ENCODE peak calls at places on chromosomes 12 and 14, in ten cellular contexts. X is heart left ventricle, I is tibial nerve, N is GM12865, D is fibroblast of the aortic adventitia, E is tibial artery, C is nephron progenitor cell, O is fibroblast of lung, K is left lung, W is AG09309. H is an unnamed sample.

GRCh38 chr14:75832621-75833297 is 149.0 kb downstream of the TGFB3 start:
- DNase-seq in N (no peak), O (peak; percentile 91), I (no peak), K (no peak), X (no peak), W (peak; percentile 52), D (peak; percentile 61), C (no peak), E (no peak), H (peak; percentile 35)

GRCh38 chr12:19675361-19675760 is 236.1 kb downstream of the AEBP2 start:
- DNase-seq in X (no peak), N (peak; percentile 70), C (no peak), I (no peak), W (no peak), D (no peak), O (no peak), E (no peak), K (no peak), H (no peak)

GRCh38 chr12:96368233-96368632 is 32.0 kb downstream of the CDK17 start:
- DNase-seq in K (no peak), X (peak; percentile 37), E (no peak), C (no peak), I (no peak), W (no peak), O (peak; percentile 24), N (peak; percentile 9), D (peak; percentile 40), H (no peak)

GRCh38 chr12:6377667-6377994 is 2.3 kb upstream of the SCNN1A start:
- DNase-seq in K (peak; percentile 88), N (no peak), O (no peak), X (no peak), C (no peak), E (peak; percentile 70), D (no peak), W (no peak), I (no peak), H (peak; percentile 79)

GRCh38 chr12:71876400-71876799 is 36.8 kb downstream of the TBC1D15 start:
- DNase-seq in X (no peak), N (no peak), O (no peak), K (no peak), C (no peak), I (no peak), E (no peak), D (no peak), W (no peak), H (no peak)

GRCh38 chr12:108190529-108190928 is 61.4 kb downstream of the WSCD2 start:
- DNase-seq in K (no peak), W (no peak), I (no peak), D (no peak), X (no peak), N (no peak), E (no peak), C (no peak), O (no peak), H (no peak)

GRCh38 chr12:66269142-66269541 is 33.2 kb upstream of the HELB start:
- DNase-seq in K (no peak), D (no peak), O (no peak), E (no peak), N (no peak), I (no peak), X (no peak), C (no peak), W (no peak), H (no peak)

GRCh38 chr12:52629251-52630103 is 11.1 kb upstream of the KRT73 start:
- DNase-seq in I (no peak), W (no peak), C (no peak), E (no peak), O (no peak), N (no peak), D (no peak), X (no peak), K (no peak), H (no peak)

GRCh38 chr12:107400686-107401447 is 284.7 kb upstream of the PWP1 start:
- DNase-seq in N (no peak), W (peak; percentile 47), E (peak; percentile 67), D (peak; percentile 78), O (peak; percentile 73), C (no peak), K (no peak), X (no peak), I (no peak), H (no peak)

GRCh38 chr14:104472073-104472472 is 107.5 kb upstream of the C14orf180 start:
- DNase-seq in X (no peak), O (no peak), D (no peak), I (no peak), E (no peak), K (no peak), W (no peak), C (no peak), N (no peak), H (no peak)

GRCh38 chr14:70601162-70601561 is 707 bp upstream of the MED6 start:
- DNase-seq in K (no peak), W (peak; percentile 10), O (peak; percentile 67), X (no peak), D (peak; percentile 26), E (no peak), I (no peak), N (no peak), C (no peak), H (no peak)

GRCh38 chr12:27245039-27245438 is 953 bp downstream of the STK38L start:
- DNase-seq in K (no peak), X (no peak), D (peak; percentile 23), E (no peak), I (no peak), O (no peak), W (no peak), C (no peak), N (no peak), H (no peak)

GRCh38 chr12:55717397-55718007 is 1.7 kb downstream of the BLOC1S1 start:
- DNase-seq in O (peak; percentile 85), W (no peak), X (no peak), N (peak; percentile 24), K (no peak), I (no peak), D (no peak), E (no peak), C (no peak), H (no peak)

GRCh38 chr14:90979451-90979850 is 81.0 kb downstream of the RPS6KA5 start:
- DNase-seq in X (no peak), W (no peak), K (no peak), D (no peak), N (no peak), I (no peak), O (no peak), E (no peak), C (no peak), H (no peak)

GRCh38 chr12:55034218-55034617 is 14.4 kb downstream of the NEUROD4 start:
- DNase-seq in K (no peak), X (no peak), E (no peak), D (no peak), W (no peak), O (no peak), I (no peak), C (no peak), N (no peak), H (no peak)

GRCh38 chr14:34498684-34499412 is 36.8 kb upstream of the SPTSSA start:
- DNase-seq in D (peak; percentile 53), C (no peak), K (no peak), X (no peak), O (peak; percentile 26), N (peak; percentile 32), W (no peak), I (no peak), E (no peak), H (peak; percentile 38)

GRCh38 chr12:19892186-19892585 is 452.9 kb downstream of the AEBP2 start:
- DNase-seq in C (no peak), W (no peak), N (no peak), K (no peak), E (no peak), O (no peak), X (no peak), I (no peak), D (peak; percentile 44), H (no peak)

GRCh38 chr14:72662213-72662612 is 231.7 kb downstream of the DPF3 start:
- DNase-seq in C (no peak), E (no peak), W (no peak), X (no peak), D (no peak), K (no peak), N (no peak), I (no peak), O (no peak), H (no peak)

GRCh38 chr12:69630191-69630590 is 19.5 kb upstream of the LRRC10 start:
- DNase-seq in X (no peak), K (no peak), D (no peak), E (no peak), O (no peak), W (no peak), I (no peak), N (no peak), C (no peak), H (no peak)

GRCh38 chr12:106301611-106302321 is 767 bp upstream of the TCP11L2 start:
- DNase-seq in I (peak; percentile 22), E (peak; percentile 84), X (peak; percentile 67), O (peak; percentile 50), D (peak; percentile 65), N (peak; percentile 77), K (peak; percentile 79), W (no peak), C (no peak), H (peak; percentile 77)
- TF ChIP-seq CTCF in I (no peak), E (no peak), X (no peak), O (no peak), D (no peak), N (no peak), K (no peak), W (no peak), C (no peak), H (peak; percentile 27)

DNA sequence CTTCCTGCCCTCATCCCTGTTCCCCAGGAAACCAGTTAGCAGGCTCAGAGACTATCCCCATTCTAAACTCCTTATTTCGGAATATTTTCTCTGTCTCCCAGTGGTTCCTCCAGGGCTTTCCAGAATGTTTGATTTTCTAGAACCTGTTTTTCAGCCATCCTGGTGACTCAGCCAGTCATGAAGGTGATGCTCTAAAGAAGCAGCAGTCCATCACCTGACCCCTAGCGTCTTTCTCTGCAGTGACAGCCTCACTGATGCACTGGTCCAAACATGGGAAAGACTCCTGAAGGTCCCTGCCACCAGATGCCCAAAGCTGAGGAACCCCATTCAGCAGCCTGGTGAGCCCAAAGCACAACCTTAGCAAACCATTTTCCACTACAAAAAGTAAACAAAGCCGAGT is 212.6 kb downstream of the PHETA1 start:
- DNase-seq in N (no peak), X (no peak), K (no peak), W (no peak), D (no peak), O (no peak), C (no peak), E (no peak), I (no peak), H (no peak)
- TF ChIP-seq CTCF in N (no peak), X (no peak), K (no peak), W (no peak), D (no peak), O (no peak), C (no peak), E (no peak), I (no peak), H (no peak)

GRCh38 chr12:132761911-132762583 is 415 bp upstream of the ANKLE2 start:
- DNase-seq in N (peak; percentile 95), D (peak; percentile 84), E (peak; percentile 89), I (peak; percentile 60), O (peak; percentile 88), K (peak; percentile 97), X (peak; percentile 90), C (peak; percentile 84), W (peak; percentile 45), H (peak; percentile 86)
- TF ChIP-seq CTCF in N (peak; percentile 18), D (peak; percentile 27), E (peak; percentile 19), I (peak; percentile 39), O (no peak), K (peak; percentile 30), X (peak; percentile 33), C (no peak), W (no peak), H (peak; percentile 40)

GRCh38 chr12:93244514-93245077 is 133.1 kb upstream of the NUDT4 start:
- DNase-seq in C (no peak), K (no peak), X (no peak), E (no peak), D (no peak), I (no peak), N (peak; percentile 68), O (no peak), W (no peak), H (no peak)
- TF ChIP-seq CTCF in C (no peak), K (no peak), X (no peak), E (no peak), D (no peak), I (no peak), N (no peak), O (no peak), W (no peak), H (no peak)